ENCODE peak calls at places on chromosome X, in eight cellular contexts. P is body of pancreas; C is left lung; O is HL-60; R is transverse colon; K is CD8-positive, alpha-beta memory T cell; Q is GM23248; Z is fibroblast of lung. H is an unnamed sample.
A peak's percentile ranks its signal among the peaks of the same experiment; 100 is the strongest.

GRCh38 chrX:2691543-2692220 is 587 bp downstream of the CD99 start:
- DNase-seq in P (no peak), C (peak; percentile 63), O (no peak), R (peak; percentile 41), K (no peak), Q (peak; percentile 81), Z (peak; percentile 61), H (peak; percentile 66)

GRCh38 chrX:3728454-3728853 is 15.0 kb upstream of the PRKX start:
- DNase-seq in P (no peak), C (no peak), O (no peak), R (no peak), K (no peak), Q (no peak), Z (peak; percentile 37), H (no peak)

GRCh38 chrX:34770511-34770910 is 113.4 kb upstream of the TMEM47 start:
- DNase-seq in P (no peak), C (no peak), O (no peak), R (no peak), K (no peak), Q (peak; percentile 23), Z (peak; percentile 3), H (no peak)

GRCh38 chrX:118216488-118216887 is 99.9 kb upstream of the KLHL13 start:
- DNase-seq in P (peak; percentile 59), C (no peak), O (no peak), R (peak; percentile 62), K (no peak), Q (no peak), Z (no peak), H (no peak)

GRCh38 chrX:119682019-119682989 is 10.7 kb downstream of the SEPTIN6 start:
- DNase-seq in P (no peak), C (no peak), O (no peak), R (no peak), K (peak; percentile 83), Q (no peak), Z (no peak), H (peak; percentile 64)

GRCh38 chrX:108261541-108262218 is 170.1 kb downstream of the ATG4A start:
- DNase-seq in P (no peak), C (no peak), O (no peak), R (no peak), K (no peak), Q (peak; percentile 40), Z (peak; percentile 92), H (no peak)

GRCh38 chrX:109839694-109840358 is 106.8 kb upstream of the ACSL4 start:
- DNase-seq in P (no peak), C (peak; percentile 36), O (no peak), R (no peak), K (no peak), Q (peak; percentile 25), Z (no peak), H (no peak)

GRCh38 chrX:31036895-31037294 is 34.9 kb downstream of the FTHL17 start:
- DNase-seq in P (peak; percentile 62), C (peak; percentile 46), O (peak; percentile 0), R (peak; percentile 30), K (no peak), Q (peak; percentile 65), Z (peak; percentile 47), H (no peak)

GRCh38 chrX:66632986-66633385 is 5.9 kb downstream of the EDA2R start:
- DNase-seq in P (no peak), C (no peak), O (no peak), R (no peak), K (no peak), Q (peak; percentile 47), Z (peak; percentile 18), H (no peak)

GRCh38 chrX:13659057-13659456 is 6.1 kb downstream of the TCEANC start:
- DNase-seq in P (no peak), C (no peak), O (peak; percentile 51), R (no peak), K (no peak), Q (peak; percentile 85), Z (peak; percentile 71), H (no peak)

GRCh38 chrX:48785525-48786214 is 720 bp upstream of the GATA1 start:
- DNase-seq in P (no peak), C (no peak), O (no peak), R (no peak), K (no peak), Q (no peak), Z (no peak), H (no peak)

GRCh38 chrX:101078716-101079115 is at the start of gene TMEM35A:
- DNase-seq in P (no peak), C (no peak), O (no peak), R (peak; percentile 8), K (no peak), Q (peak; percentile 46), Z (peak; percentile 60), H (no peak)

GRCh38 chrX:70226048-70226447 is 8.4 kb upstream of the AWAT1 start:
- DNase-seq in P (no peak), C (no peak), O (no peak), R (no peak), K (no peak), Q (no peak), Z (no peak), H (no peak)

GRCh38 chrX:123077671-123078070 is 106.4 kb upstream of the GRIA3 start:
- DNase-seq in P (no peak), C (no peak), O (no peak), R (no peak), K (no peak), Q (no peak), Z (no peak), H (no peak)

GRCh38 chrX:3577551-3577950 is 135.9 kb downstream of the PRKX start:
- DNase-seq in P (no peak), C (no peak), O (no peak), R (no peak), K (no peak), Q (no peak), Z (no peak), H (no peak)

GRCh38 chrX:15475021-15475420 is 18.1 kb downstream of the PIR start:
- DNase-seq in P (no peak), C (no peak), O (no peak), R (no peak), K (no peak), Q (peak; percentile 59), Z (no peak), H (no peak)

GRCh38 chrX:128897611-128898010 is 625.7 kb downstream of the SMARCA1 start:
- DNase-seq in P (no peak), C (no peak), O (no peak), R (no peak), K (no peak), Q (no peak), Z (no peak), H (no peak)

GRCh38 chrX:99468993-99469392 is 941.1 kb downstream of the PCDH19 start:
- DNase-seq in P (no peak), C (no peak), O (no peak), R (no peak), K (no peak), Q (no peak), Z (no peak), H (no peak)
- H3K27ac ChIP-seq in P (no peak overlapping the region), C (no peak overlapping the region), O (no peak overlapping the region), R (no peak overlapping the region), K (no peak overlapping the region), Q (no peak overlapping the region), Z (no peak overlapping the region), H (no peak overlapping the region)

GRCh38 chrX:134236690-134237362 is at the start of gene CCDC160:
- DNase-seq in P (peak; percentile 72), C (peak; percentile 46), O (no peak), R (peak; percentile 30), K (no peak), Q (peak; percentile 27), Z (peak; percentile 29), H (peak; percentile 45)
- H3K4me3 ChIP-seq in P (peak within 1 kb of the TSS; percentile 41), C (peak within 1 kb of the TSS; percentile 34), O (no peak within 1 kb of the TSS), R (peak within 1 kb of the TSS; percentile 35), K (no peak within 1 kb of the TSS), Q (peak within 1 kb of the TSS; percentile 54), Z (peak within 1 kb of the TSS; percentile 37), H (peak within 1 kb of the TSS; percentile 48)

GRCh38 chrX:72479324-72480274 is 93.0 kb downstream of the HDAC8 start:
- DNase-seq in P (no peak), C (no peak), O (no peak), R (no peak), K (no peak), Q (no peak), Z (no peak), H (no peak)

GRCh38 chrX:72478853-72479252 is 93.8 kb downstream of the HDAC8 start:
- DNase-seq in P (no peak), C (no peak), O (no peak), R (no peak), K (no peak), Q (no peak), Z (no peak), H (no peak)

GRCh38 chrX:72475952-72476668 is 96.5 kb downstream of the HDAC8 start:
- DNase-seq in P (no peak), C (no peak), O (no peak), R (no peak), K (no peak), Q (peak; percentile 51), Z (no peak), H (no peak)

GRCh38 chrX:72478351-72478750 is 94.3 kb downstream of the HDAC8 start:
- DNase-seq in P (no peak), C (no peak), O (no peak), R (no peak), K (no peak), Q (no peak), Z (no peak), H (no peak)

DNA sequence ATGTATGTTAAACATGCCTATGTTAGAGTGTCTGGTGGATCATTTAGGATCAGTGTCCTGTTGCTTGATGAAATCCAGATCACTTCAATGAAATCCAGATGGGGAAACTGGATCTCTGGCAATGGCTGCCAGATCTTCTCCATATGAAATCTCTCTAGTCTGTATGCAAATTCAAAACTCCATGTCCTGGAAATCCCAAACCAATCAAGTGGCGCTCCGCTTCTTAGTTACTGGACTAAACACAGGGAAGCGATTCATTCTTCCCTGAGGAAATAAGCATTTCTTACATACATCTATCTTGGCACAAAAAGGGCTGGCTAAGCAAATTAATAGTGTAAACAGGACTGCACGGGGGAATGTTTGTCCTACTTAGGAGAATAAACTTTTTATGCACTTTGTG is 94.9 kb downstream of the HDAC8 start:
- DNase-seq in P (no peak), C (no peak), O (no peak), R (no peak), K (no peak), Q (no peak), Z (peak; percentile 54), H (no peak)
- H3K27me3 ChIP-seq in P (no peaks in the 10 kb centered on the region), C (peaks cover 7% of the 10 kb centered on the region), O (no peaks in the 10 kb centered on the region), R (no peaks in the 10 kb centered on the region), K (no peaks in the 10 kb centered on the region), Q (no peaks in the 10 kb centered on the region), Z (no peaks in the 10 kb centered on the region), H (no peaks in the 10 kb centered on the region)

GRCh38 chrX:40011483-40012038 is 86.2 kb downstream of the BCOR start:
- DNase-seq in P (no peak), C (no peak), O (no peak), R (no peak), K (no peak), Q (no peak), Z (no peak), H (no peak)

GRCh38 chrX:40010550-40011364 is 87.0 kb downstream of the BCOR start:
- DNase-seq in P (no peak), C (no peak), O (no peak), R (no peak), K (no peak), Q (no peak), Z (no peak), H (no peak)

GRCh38 chrX:40012800-40013682 is 84.7 kb downstream of the BCOR start:
- DNase-seq in P (peak; percentile 63), C (peak; percentile 64), O (peak; percentile 56), R (peak; percentile 87), K (no peak), Q (peak; percentile 78), Z (peak; percentile 64), H (peak; percentile 87)

GRCh38 chrX:40009890-40010289 is 87.9 kb downstream of the BCOR start:
- DNase-seq in P (no peak), C (no peak), O (no peak), R (no peak), K (no peak), Q (no peak), Z (no peak), H (no peak)

GRCh38 chrX:40012039-40012799 is 85.5 kb downstream of the BCOR start:
- DNase-seq in P (peak; percentile 24), C (no peak), O (no peak), R (peak; percentile 26), K (no peak), Q (peak; percentile 67), Z (peak; percentile 82), H (no peak)
- H3K27ac ChIP-seq in P (peak overlapping the region; percentile 82), C (peak overlapping the region; percentile 80), O (no peak overlapping the region), R (peak overlapping the region; percentile 93), K (no peak overlapping the region), Q (peak overlapping the region; percentile 77), Z (peak overlapping the region; percentile 48), H (peak overlapping the region; percentile 98)

H was measured in Peyer's patch.